ENCODE peak calls at places on chromosomes 13 and 19, in nine cellular contexts. One of them, this sample, is unnamed.
A peak's percentile ranks its signal among the peaks of the same experiment; 100 is the strongest.

GRCh38 chr13:27203854-27204253 is 32.2 kb upstream of the USP12 start:
- DNase-seq in IMR-90: peak; percentile 31
- DNase-seq in uterus: no peak
- DNase-seq in thyroid gland: peak; percentile 1
- DNase-seq in HCT116: no peak
- DNase-seq in sigmoid colon: no peak
- DNase-seq in stomach: no peak
- DNase-seq in esophagus muscularis mucosa: no peak
- DNase-seq in ovary: no peak
- DNase-seq in this sample: no peak

GRCh38 chr13:110866491-110867170 is 48.2 kb downstream of the ANKRD10 start:
- DNase-seq in ovary: no peak
- DNase-seq in stomach: no peak
- DNase-seq in uterus: no peak
- DNase-seq in esophagus muscularis mucosa: no peak
- DNase-seq in HCT116: no peak
- DNase-seq in IMR-90: no peak
- DNase-seq in sigmoid colon: no peak
- DNase-seq in thyroid gland: no peak
- DNase-seq in this sample: no peak

GRCh38 chr19:56167064-56167578 is 8.7 kb upstream of the GALP start:
- DNase-seq in esophagus muscularis mucosa: no peak
- DNase-seq in thyroid gland: no peak
- DNase-seq in uterus: no peak
- DNase-seq in stomach: no peak
- DNase-seq in IMR-90: no peak
- DNase-seq in ovary: no peak
- DNase-seq in HCT116: no peak
- DNase-seq in sigmoid colon: no peak
- DNase-seq in this sample: no peak

GRCh38 chr19:55345818-55346724 is 6.4 kb downstream of the KMT5C start:
- DNase-seq in uterus: peak; percentile 67
- DNase-seq in ovary: peak; percentile 50
- DNase-seq in sigmoid colon: no peak
- DNase-seq in stomach: peak; percentile 51
- DNase-seq in IMR-90: no peak
- DNase-seq in HCT116: no peak
- DNase-seq in thyroid gland: no peak
- DNase-seq in esophagus muscularis mucosa: no peak
- DNase-seq in this sample: peak; percentile 75

GRCh38 chr13:74226791-74227475 is 92.7 kb upstream of the KLF12 start:
- DNase-seq in IMR-90: peak; percentile 75
- DNase-seq in stomach: no peak
- DNase-seq in esophagus muscularis mucosa: no peak
- DNase-seq in ovary: no peak
- DNase-seq in thyroid gland: no peak
- DNase-seq in sigmoid colon: no peak
- DNase-seq in HCT116: no peak
- DNase-seq in uterus: no peak
- DNase-seq in this sample: no peak

GRCh38 chr19:45404557-45405434 is at the start of gene PPP1R13L:
- DNase-seq in stomach: peak; percentile 92
- DNase-seq in ovary: peak; percentile 73
- DNase-seq in thyroid gland: peak; percentile 94
- DNase-seq in sigmoid colon: peak; percentile 92
- DNase-seq in esophagus muscularis mucosa: no peak
- DNase-seq in HCT116: peak; percentile 96
- DNase-seq in uterus: peak; percentile 75
- DNase-seq in IMR-90: peak; percentile 56
- DNase-seq in this sample: peak; percentile 88

GRCh38 chr13:101398920-101399319 is 17.4 kb downstream of the NALCN start:
- DNase-seq in IMR-90: peak; percentile 84
- DNase-seq in stomach: no peak
- DNase-seq in uterus: no peak
- DNase-seq in esophagus muscularis mucosa: peak; percentile 34
- DNase-seq in sigmoid colon: no peak
- DNase-seq in thyroid gland: no peak
- DNase-seq in ovary: no peak
- DNase-seq in HCT116: no peak
- DNase-seq in this sample: no peak

GRCh38 chr19:43465468-43466120 is at the start of gene LYPD3:
- DNase-seq in uterus: peak; percentile 49
- DNase-seq in thyroid gland: no peak
- DNase-seq in sigmoid colon: no peak
- DNase-seq in HCT116: peak; percentile 71
- DNase-seq in esophagus muscularis mucosa: no peak
- DNase-seq in ovary: peak; percentile 66
- DNase-seq in IMR-90: peak; percentile 31
- DNase-seq in stomach: peak; percentile 49
- DNase-seq in this sample: no peak

GRCh38 chr13:108494991-108495661 is 134.3 kb upstream of the MYO16 start:
- DNase-seq in uterus: no peak
- DNase-seq in ovary: no peak
- DNase-seq in sigmoid colon: no peak
- DNase-seq in HCT116: no peak
- DNase-seq in esophagus muscularis mucosa: no peak
- DNase-seq in IMR-90: no peak
- DNase-seq in stomach: no peak
- DNase-seq in thyroid gland: no peak
- DNase-seq in this sample: no peak

GRCh38 chr13:77298403-77298802 is 28.5 kb downstream of the MYCBP2 start:
- DNase-seq in ovary: no peak
- DNase-seq in sigmoid colon: no peak
- DNase-seq in IMR-90: no peak
- DNase-seq in stomach: no peak
- DNase-seq in esophagus muscularis mucosa: no peak
- DNase-seq in HCT116: no peak
- DNase-seq in uterus: no peak
- DNase-seq in thyroid gland: no peak
- DNase-seq in this sample: no peak

GRCh38 chr13:36981156-36981743 is 17.9 kb downstream of the ALG5 start:
- DNase-seq in sigmoid colon: no peak
- DNase-seq in ovary: no peak
- DNase-seq in stomach: no peak
- DNase-seq in thyroid gland: no peak
- DNase-seq in uterus: no peak
- DNase-seq in esophagus muscularis mucosa: no peak
- DNase-seq in HCT116: no peak
- DNase-seq in IMR-90: peak; percentile 79
- DNase-seq in this sample: no peak

GRCh38 chr13:98842858-98843481 is 90.5 kb upstream of the SLC15A1 start:
- DNase-seq in HCT116: peak; percentile 57
- DNase-seq in sigmoid colon: peak; percentile 81
- DNase-seq in stomach: peak; percentile 71
- DNase-seq in esophagus muscularis mucosa: peak; percentile 91
- DNase-seq in ovary: peak; percentile 54
- DNase-seq in IMR-90: peak; percentile 80
- DNase-seq in uterus: peak; percentile 74
- DNase-seq in thyroid gland: peak; percentile 68
- DNase-seq in this sample: peak; percentile 72

DNA sequence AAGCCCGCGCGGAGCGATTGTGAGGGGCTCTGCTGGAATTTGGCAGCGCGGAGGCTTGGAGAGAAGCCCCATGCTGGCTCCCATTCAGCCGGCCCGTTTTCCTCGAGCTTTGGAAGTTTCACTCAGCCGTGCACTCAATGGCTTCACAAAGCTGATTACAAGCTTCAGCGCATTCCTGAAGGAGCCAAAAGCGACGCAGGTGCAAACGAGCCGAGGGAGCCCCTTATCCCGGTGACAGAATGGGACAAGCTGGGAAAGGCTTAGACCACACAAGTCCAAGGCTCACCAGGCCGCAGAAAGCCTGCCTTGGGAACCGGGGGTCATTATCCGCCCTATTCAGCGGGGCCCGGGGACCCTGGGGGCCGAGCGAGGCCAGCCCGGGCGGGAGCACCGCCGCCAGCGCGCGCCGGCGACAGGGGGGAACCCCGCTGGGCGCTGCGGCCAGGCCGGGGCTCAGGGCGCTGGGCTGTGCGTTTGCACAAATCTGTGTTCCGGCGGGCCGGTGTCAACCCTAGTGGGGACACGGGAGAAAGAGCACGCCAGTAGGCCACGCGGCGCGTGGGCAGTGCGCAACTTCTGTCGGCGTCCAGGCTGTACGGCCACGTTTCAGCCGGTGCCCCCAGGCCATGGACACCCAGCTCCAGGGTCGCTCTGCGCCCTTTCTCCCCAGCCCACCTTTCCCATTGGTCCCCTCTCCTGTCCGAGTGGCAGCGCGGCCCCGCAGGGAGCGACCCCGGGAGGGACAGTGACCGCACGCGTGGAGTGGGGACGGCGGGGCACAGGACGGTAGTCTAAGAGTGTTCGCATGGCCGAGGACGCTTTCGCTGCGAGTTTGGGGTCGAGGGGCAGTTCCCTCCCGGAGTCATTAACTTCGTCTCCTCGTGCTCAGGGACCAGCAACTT is 37.3 kb downstream of the SOX1 start:
- DNase-seq in HCT116: no peak
- DNase-seq in uterus: no peak
- DNase-seq in stomach: no peak
- DNase-seq in ovary: no peak
- DNase-seq in thyroid gland: peak; percentile 29
- DNase-seq in sigmoid colon: peak; percentile 48
- DNase-seq in IMR-90: no peak
- DNase-seq in esophagus muscularis mucosa: peak; percentile 80
- DNase-seq in this sample: no peak
- H3K27me3 ChIP-seq in HCT116: peaks cover 6% of the 10 kb centered on the region
- H3K27me3 ChIP-seq in uterus: no peaks in the 10 kb centered on the region
- H3K27me3 ChIP-seq in stomach: peaks cover 17% of the 10 kb centered on the region
- H3K27me3 ChIP-seq in ovary: no peaks in the 10 kb centered on the region
- H3K27me3 ChIP-seq in thyroid gland: peaks cover 32% of the 10 kb centered on the region
- H3K27me3 ChIP-seq in sigmoid colon: peaks cover 54% of the 10 kb centered on the region
- H3K27me3 ChIP-seq in IMR-90: no peaks in the 10 kb centered on the region
- H3K27me3 ChIP-seq in esophagus muscularis mucosa: peaks cover 84% of the 10 kb centered on the region
- H3K27me3 ChIP-seq in this sample: peaks cover 96% of the 10 kb centered on the region

DNA sequence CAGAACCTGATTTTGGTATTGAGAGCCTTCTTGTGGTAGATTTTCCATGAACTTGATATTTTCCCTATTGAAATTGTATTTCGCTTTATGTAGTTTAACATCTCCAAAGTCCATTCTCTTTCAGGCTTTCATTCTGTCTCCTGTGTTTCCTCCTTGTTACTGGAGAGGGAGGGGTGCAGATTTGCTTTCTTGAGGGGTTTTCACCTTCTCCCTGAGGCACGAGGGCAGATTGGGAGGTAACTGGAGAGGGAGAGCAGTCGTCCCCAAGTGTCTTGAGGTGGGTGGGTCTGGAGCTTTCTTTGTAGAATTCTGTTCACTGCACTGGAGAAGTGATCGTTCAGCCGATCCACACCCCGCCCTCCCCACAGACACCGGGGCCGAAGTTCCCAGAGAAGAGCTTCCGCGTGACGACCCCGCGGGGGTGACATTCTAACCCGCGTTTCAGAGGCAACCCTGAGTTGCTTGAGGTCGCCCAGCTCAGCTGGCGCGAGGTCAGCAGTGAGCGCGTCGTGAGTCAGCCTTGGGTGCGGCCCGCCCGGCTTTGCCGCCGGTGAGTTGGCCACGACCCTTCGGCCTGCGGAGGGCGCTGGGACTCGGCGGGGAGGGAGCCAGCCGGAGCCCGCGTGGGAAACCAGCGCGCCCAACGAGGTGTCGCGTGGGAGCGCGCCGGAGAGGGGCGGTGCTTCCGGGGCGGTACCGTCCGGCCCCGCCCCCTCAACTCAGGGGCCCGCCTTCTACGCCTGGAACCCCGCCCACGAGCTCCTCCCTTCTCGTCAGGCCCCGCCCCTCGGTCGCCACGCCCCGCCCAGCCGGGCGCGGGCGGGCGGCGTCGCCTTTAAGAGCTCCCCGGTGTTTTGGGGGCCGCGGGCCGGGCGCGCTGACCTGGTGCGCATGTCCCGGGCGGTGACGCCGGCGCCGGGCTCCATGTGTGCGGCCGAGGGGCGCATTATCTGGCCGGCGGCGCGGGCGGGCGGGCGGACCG is at the start of gene GATAD2A:
- DNase-seq in stomach: peak; percentile 96
- DNase-seq in esophagus muscularis mucosa: peak; percentile 97
- DNase-seq in IMR-90: peak; percentile 89
- DNase-seq in uterus: peak; percentile 96
- DNase-seq in thyroid gland: peak; percentile 92
- DNase-seq in sigmoid colon: peak; percentile 97
- DNase-seq in ovary: peak; percentile 94
- DNase-seq in HCT116: peak; percentile 78
- DNase-seq in this sample: peak; percentile 98
- TF ChIP-seq POLR2A in stomach: no peak
- TF ChIP-seq POLR2A in esophagus muscularis mucosa: no peak
- TF ChIP-seq POLR2A in IMR-90: peak; percentile 77
- TF ChIP-seq POLR2A in uterus: peak; percentile 44
- TF ChIP-seq POLR2A in thyroid gland: peak; percentile 72
- TF ChIP-seq POLR2A in sigmoid colon: no peak
- TF ChIP-seq POLR2A in ovary: peak; percentile 44
- TF ChIP-seq POLR2A in HCT116: no peak
- TF ChIP-seq POLR2A in this sample: no peak

GRCh38 chr13:103788061-103788652 is 721.9 kb upstream of the SLC10A2 start:
- DNase-seq in thyroid gland: no peak
- DNase-seq in ovary: no peak
- DNase-seq in uterus: no peak
- DNase-seq in IMR-90: no peak
- DNase-seq in HCT116: no peak
- DNase-seq in esophagus muscularis mucosa: no peak
- DNase-seq in stomach: no peak
- DNase-seq in sigmoid colon: no peak
- DNase-seq in this sample: no peak
- H3K9me3 ChIP-seq in thyroid gland: no peaks in the 10 kb centered on the region
- H3K9me3 ChIP-seq in ovary: no peaks in the 10 kb centered on the region
- H3K9me3 ChIP-seq in uterus: no peaks in the 10 kb centered on the region
- H3K9me3 ChIP-seq in IMR-90: peaks cover 10% of the 10 kb centered on the region
- H3K9me3 ChIP-seq in HCT116: no peaks in the 10 kb centered on the region
- H3K9me3 ChIP-seq in esophagus muscularis mucosa: no peaks in the 10 kb centered on the region
- H3K9me3 ChIP-seq in stomach: no peaks in the 10 kb centered on the region
- H3K9me3 ChIP-seq in sigmoid colon: no peaks in the 10 kb centered on the region
- H3K9me3 ChIP-seq in this sample: no peaks in the 10 kb centered on the region

DNA sequence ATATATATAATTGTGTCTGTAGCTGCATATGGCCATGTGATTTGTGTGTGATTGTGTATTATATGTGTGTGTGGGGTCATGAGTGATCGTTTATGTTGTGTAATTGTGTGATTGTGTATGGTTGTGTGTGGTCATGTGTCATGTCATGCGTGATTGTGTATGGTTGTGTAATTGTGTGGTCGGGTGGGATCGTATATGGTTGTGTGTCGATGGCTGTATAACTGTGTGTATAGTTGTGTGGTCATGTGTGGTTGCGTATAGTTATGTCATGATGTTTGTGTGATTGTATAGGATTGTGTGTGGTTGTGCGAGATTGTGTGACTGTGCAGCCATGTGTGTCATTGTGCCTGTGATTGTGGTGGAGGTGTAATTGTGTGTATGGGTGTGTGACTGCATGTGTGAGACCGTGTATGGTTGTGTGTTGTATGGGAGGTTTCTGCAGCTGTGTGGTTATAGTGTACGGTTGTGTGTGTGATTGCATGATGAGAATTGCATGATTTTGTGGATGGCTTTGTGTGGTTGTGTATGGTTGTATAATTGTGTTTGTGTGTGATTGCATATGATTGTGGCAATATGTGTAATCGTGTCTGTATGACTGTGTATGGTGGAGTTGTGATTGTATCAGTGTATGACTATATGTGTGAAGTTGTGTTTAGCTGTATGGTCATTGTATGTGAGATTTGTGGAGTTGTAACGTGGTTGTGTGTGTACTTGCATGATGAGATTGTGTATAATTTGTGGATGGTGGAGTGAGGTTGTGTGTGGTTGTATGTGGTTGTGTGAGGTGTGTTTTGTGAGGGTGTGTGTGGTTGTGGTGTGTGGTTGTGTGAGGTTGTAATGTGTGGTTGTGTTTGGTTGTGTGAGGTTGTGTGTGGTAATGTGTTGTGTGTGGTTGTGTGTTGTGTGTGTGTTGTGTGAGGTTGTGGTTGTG is 2.2 kb downstream of the TMPRSS9 start:
- DNase-seq in HCT116: no peak
- DNase-seq in esophagus muscularis mucosa: no peak
- DNase-seq in IMR-90: no peak
- DNase-seq in ovary: no peak
- DNase-seq in thyroid gland: no peak
- DNase-seq in stomach: no peak
- DNase-seq in uterus: no peak
- DNase-seq in sigmoid colon: no peak
- DNase-seq in this sample: no peak
- H3K27me3 ChIP-seq in HCT116: peaks cover 4% of the 10 kb centered on the region
- H3K27me3 ChIP-seq in esophagus muscularis mucosa: peaks cover 65% of the 10 kb centered on the region
- H3K27me3 ChIP-seq in IMR-90: peaks cover 33% of the 10 kb centered on the region
- H3K27me3 ChIP-seq in ovary: no peaks in the 10 kb centered on the region
- H3K27me3 ChIP-seq in thyroid gland: no peaks in the 10 kb centered on the region
- H3K27me3 ChIP-seq in stomach: no peaks in the 10 kb centered on the region
- H3K27me3 ChIP-seq in uterus: peaks cover 5% of the 10 kb centered on the region
- H3K27me3 ChIP-seq in sigmoid colon: peaks cover 40% of the 10 kb centered on the region
- H3K27me3 ChIP-seq in this sample: peaks cover 38% of the 10 kb centered on the region